ENCODE peak calls at places on chromosome 13, in ten cellular contexts. One of them, this sample, is unnamed.

GRCh38 chr13:93248627-93249047 is 22.0 kb downstream of the GPC6 start:
- DNase-seq in AG08396: no peak
- DNase-seq in NCI-H510A treated with DMSO at 0.1 percent for 48 hours: peak
- DNase-seq in transverse colon: no peak
- DNase-seq in EL: peak
- DNase-seq in ELF-1: peak
- DNase-seq in AG09309: no peak
- DNase-seq in posterior cingulate gyrus: no peak
- DNase-seq in hepatocyte: peak
- DNase-seq in stimulated activated CD4-positive, alpha-beta T cell treated with anti-CD3 and anti-CD28 coated beads, Interleukin-4, amount 100 ng/mL, for 1 hour: no peak
- DNase-seq in this sample: peak

GRCh38 chr13:90402613-90403012 is 944.9 kb upstream of the MIR17HG start:
- DNase-seq in EL: no peak
- DNase-seq in AG08396: no peak
- DNase-seq in posterior cingulate gyrus: no peak
- DNase-seq in AG09309: no peak
- DNase-seq in hepatocyte: no peak
- DNase-seq in transverse colon: no peak
- DNase-seq in NCI-H510A treated with DMSO at 0.1 percent for 48 hours: no peak
- DNase-seq in stimulated activated CD4-positive, alpha-beta T cell treated with anti-CD3 and anti-CD28 coated beads, Interleukin-4, amount 100 ng/mL, for 1 hour: no peak
- DNase-seq in ELF-1: no peak
- DNase-seq in this sample: no peak

GRCh38 chr13:78958019-78958418 is 299.1 kb upstream of the OBI1 start:
- DNase-seq in NCI-H510A treated with DMSO at 0.1 percent for 48 hours: no peak
- DNase-seq in ELF-1: no peak
- DNase-seq in stimulated activated CD4-positive, alpha-beta T cell treated with anti-CD3 and anti-CD28 coated beads, Interleukin-4, amount 100 ng/mL, for 1 hour: no peak
- DNase-seq in EL: no peak
- DNase-seq in hepatocyte: peak
- DNase-seq in posterior cingulate gyrus: no peak
- DNase-seq in transverse colon: no peak
- DNase-seq in AG09309: no peak
- DNase-seq in AG08396: no peak
- DNase-seq in this sample: no peak

GRCh38 chr13:89066868-89067466 is 1395.8 kb downstream of the SLITRK5 start:
- DNase-seq in ELF-1: peak
- DNase-seq in stimulated activated CD4-positive, alpha-beta T cell treated with anti-CD3 and anti-CD28 coated beads, Interleukin-4, amount 100 ng/mL, for 1 hour: no peak
- DNase-seq in hepatocyte: peak
- DNase-seq in NCI-H510A treated with DMSO at 0.1 percent for 48 hours: peak
- DNase-seq in posterior cingulate gyrus: no peak
- DNase-seq in EL: no peak
- DNase-seq in AG08396: no peak
- DNase-seq in transverse colon: peak
- DNase-seq in AG09309: no peak
- DNase-seq in this sample: no peak

GRCh38 chr13:109746364-109746763 is 40.0 kb downstream of the IRS2 start:
- DNase-seq in AG08396: no peak
- DNase-seq in stimulated activated CD4-positive, alpha-beta T cell treated with anti-CD3 and anti-CD28 coated beads, Interleukin-4, amount 100 ng/mL, for 1 hour: no peak
- DNase-seq in ELF-1: no peak
- DNase-seq in posterior cingulate gyrus: no peak
- DNase-seq in hepatocyte: no peak
- DNase-seq in NCI-H510A treated with DMSO at 0.1 percent for 48 hours: no peak
- DNase-seq in AG09309: no peak
- DNase-seq in transverse colon: no peak
- DNase-seq in EL: no peak
- DNase-seq in this sample: no peak

GRCh38 chr13:41458187-41458938 is 1.0 kb downstream of the RGCC start:
- DNase-seq in AG09309: no peak
- DNase-seq in stimulated activated CD4-positive, alpha-beta T cell treated with anti-CD3 and anti-CD28 coated beads, Interleukin-4, amount 100 ng/mL, for 1 hour: peak
- DNase-seq in ELF-1: peak
- DNase-seq in posterior cingulate gyrus: no peak
- DNase-seq in EL: peak
- DNase-seq in hepatocyte: peak
- DNase-seq in AG08396: peak
- DNase-seq in transverse colon: peak
- DNase-seq in NCI-H510A treated with DMSO at 0.1 percent for 48 hours: no peak
- DNase-seq in this sample: peak

GRCh38 chr13:26710166-26710565 is 50.4 kb downstream of the GPR12 start:
- DNase-seq in transverse colon: no peak
- DNase-seq in ELF-1: peak
- DNase-seq in stimulated activated CD4-positive, alpha-beta T cell treated with anti-CD3 and anti-CD28 coated beads, Interleukin-4, amount 100 ng/mL, for 1 hour: no peak
- DNase-seq in AG08396: no peak
- DNase-seq in hepatocyte: no peak
- DNase-seq in EL: no peak
- DNase-seq in posterior cingulate gyrus: no peak
- DNase-seq in NCI-H510A treated with DMSO at 0.1 percent for 48 hours: no peak
- DNase-seq in AG09309: no peak
- DNase-seq in this sample: no peak

GRCh38 chr13:43487459-43487858 is 299.3 kb downstream of the ENOX1 start:
- DNase-seq in EL: no peak
- DNase-seq in posterior cingulate gyrus: no peak
- DNase-seq in ELF-1: no peak
- DNase-seq in stimulated activated CD4-positive, alpha-beta T cell treated with anti-CD3 and anti-CD28 coated beads, Interleukin-4, amount 100 ng/mL, for 1 hour: no peak
- DNase-seq in transverse colon: no peak
- DNase-seq in NCI-H510A treated with DMSO at 0.1 percent for 48 hours: no peak
- DNase-seq in AG09309: no peak
- DNase-seq in hepatocyte: no peak
- DNase-seq in AG08396: no peak
- DNase-seq in this sample: no peak

GRCh38 chr13:21615427-21615826 is 11.5 kb upstream of the MICU2 start:
- DNase-seq in hepatocyte: no peak
- DNase-seq in EL: no peak
- DNase-seq in AG08396: no peak
- DNase-seq in transverse colon: no peak
- DNase-seq in posterior cingulate gyrus: no peak
- DNase-seq in stimulated activated CD4-positive, alpha-beta T cell treated with anti-CD3 and anti-CD28 coated beads, Interleukin-4, amount 100 ng/mL, for 1 hour: no peak
- DNase-seq in AG09309: no peak
- DNase-seq in NCI-H510A treated with DMSO at 0.1 percent for 48 hours: no peak
- DNase-seq in ELF-1: no peak
- DNase-seq in this sample: peak

GRCh38 chr13:67146523-67147130 is 83.5 kb downstream of the PCDH9 start:
- DNase-seq in EL: no peak
- DNase-seq in posterior cingulate gyrus: no peak
- DNase-seq in stimulated activated CD4-positive, alpha-beta T cell treated with anti-CD3 and anti-CD28 coated beads, Interleukin-4, amount 100 ng/mL, for 1 hour: no peak
- DNase-seq in transverse colon: no peak
- DNase-seq in AG08396: no peak
- DNase-seq in AG09309: no peak
- DNase-seq in NCI-H510A treated with DMSO at 0.1 percent for 48 hours: no peak
- DNase-seq in hepatocyte: no peak
- DNase-seq in ELF-1: no peak
- DNase-seq in this sample: no peak

GRCh38 chr13:111398196-111398595 is 77.8 kb downstream of the TEX29 start:
- DNase-seq in stimulated activated CD4-positive, alpha-beta T cell treated with anti-CD3 and anti-CD28 coated beads, Interleukin-4, amount 100 ng/mL, for 1 hour: no peak
- DNase-seq in EL: no peak
- DNase-seq in transverse colon: no peak
- DNase-seq in posterior cingulate gyrus: no peak
- DNase-seq in NCI-H510A treated with DMSO at 0.1 percent for 48 hours: no peak
- DNase-seq in AG09309: no peak
- DNase-seq in AG08396: no peak
- DNase-seq in ELF-1: no peak
- DNase-seq in hepatocyte: no peak
- DNase-seq in this sample: no peak

GRCh38 chr13:44848956-44849748 is 140.1 kb downstream of the NUFIP1 start:
- DNase-seq in AG09309: no peak
- DNase-seq in EL: no peak
- DNase-seq in hepatocyte: no peak
- DNase-seq in AG08396: no peak
- DNase-seq in transverse colon: no peak
- DNase-seq in posterior cingulate gyrus: no peak
- DNase-seq in ELF-1: no peak
- DNase-seq in NCI-H510A treated with DMSO at 0.1 percent for 48 hours: no peak
- DNase-seq in stimulated activated CD4-positive, alpha-beta T cell treated with anti-CD3 and anti-CD28 coated beads, Interleukin-4, amount 100 ng/mL, for 1 hour: no peak
- DNase-seq in this sample: no peak

GRCh38 chr13:22201395-22201794 is 530.5 kb downstream of the FGF9 start:
- DNase-seq in AG08396: no peak
- DNase-seq in ELF-1: no peak
- DNase-seq in EL: no peak
- DNase-seq in hepatocyte: no peak
- DNase-seq in posterior cingulate gyrus: no peak
- DNase-seq in transverse colon: no peak
- DNase-seq in stimulated activated CD4-positive, alpha-beta T cell treated with anti-CD3 and anti-CD28 coated beads, Interleukin-4, amount 100 ng/mL, for 1 hour: no peak
- DNase-seq in NCI-H510A treated with DMSO at 0.1 percent for 48 hours: no peak
- DNase-seq in AG09309: no peak
- DNase-seq in this sample: no peak

GRCh38 chr13:85379433-85379832 is 419.8 kb downstream of the SLITRK6 start:
- DNase-seq in AG09309: no peak
- DNase-seq in hepatocyte: no peak
- DNase-seq in AG08396: no peak
- DNase-seq in NCI-H510A treated with DMSO at 0.1 percent for 48 hours: no peak
- DNase-seq in ELF-1: no peak
- DNase-seq in posterior cingulate gyrus: no peak
- DNase-seq in EL: peak
- DNase-seq in stimulated activated CD4-positive, alpha-beta T cell treated with anti-CD3 and anti-CD28 coated beads, Interleukin-4, amount 100 ng/mL, for 1 hour: no peak
- DNase-seq in transverse colon: no peak
- DNase-seq in this sample: no peak

GRCh38 chr13:113398963-113399754 is 35.2 kb upstream of the GRTP1 start:
- DNase-seq in transverse colon: no peak
- DNase-seq in hepatocyte: no peak
- DNase-seq in NCI-H510A treated with DMSO at 0.1 percent for 48 hours: no peak
- DNase-seq in posterior cingulate gyrus: no peak
- DNase-seq in AG09309: peak
- DNase-seq in EL: no peak
- DNase-seq in stimulated activated CD4-positive, alpha-beta T cell treated with anti-CD3 and anti-CD28 coated beads, Interleukin-4, amount 100 ng/mL, for 1 hour: no peak
- DNase-seq in AG08396: peak
- DNase-seq in ELF-1: peak
- DNase-seq in this sample: no peak

GRCh38 chr13:42255854-42256253 is 16.1 kb upstream of the AKAP11 start:
- DNase-seq in EL: no peak
- DNase-seq in AG09309: no peak
- DNase-seq in transverse colon: no peak
- DNase-seq in posterior cingulate gyrus: no peak
- DNase-seq in stimulated activated CD4-positive, alpha-beta T cell treated with anti-CD3 and anti-CD28 coated beads, Interleukin-4, amount 100 ng/mL, for 1 hour: no peak
- DNase-seq in ELF-1: no peak
- DNase-seq in AG08396: no peak
- DNase-seq in NCI-H510A treated with DMSO at 0.1 percent for 48 hours: no peak
- DNase-seq in hepatocyte: no peak
- DNase-seq in this sample: no peak

GRCh38 chr13:112182831-112183543 is 116.0 kb downstream of the SOX1 start:
- DNase-seq in AG08396: no peak
- DNase-seq in NCI-H510A treated with DMSO at 0.1 percent for 48 hours: no peak
- DNase-seq in EL: no peak
- DNase-seq in stimulated activated CD4-positive, alpha-beta T cell treated with anti-CD3 and anti-CD28 coated beads, Interleukin-4, amount 100 ng/mL, for 1 hour: no peak
- DNase-seq in AG09309: no peak
- DNase-seq in posterior cingulate gyrus: no peak
- DNase-seq in hepatocyte: peak
- DNase-seq in ELF-1: no peak
- DNase-seq in transverse colon: no peak
- DNase-seq in this sample: no peak

GRCh38 chr13:93818345-93818744 is 591.7 kb downstream of the GPC6 start:
- DNase-seq in transverse colon: no peak
- DNase-seq in posterior cingulate gyrus: no peak
- DNase-seq in AG08396: no peak
- DNase-seq in ELF-1: no peak
- DNase-seq in NCI-H510A treated with DMSO at 0.1 percent for 48 hours: no peak
- DNase-seq in hepatocyte: no peak
- DNase-seq in EL: no peak
- DNase-seq in stimulated activated CD4-positive, alpha-beta T cell treated with anti-CD3 and anti-CD28 coated beads, Interleukin-4, amount 100 ng/mL, for 1 hour: no peak
- DNase-seq in AG09309: no peak
- DNase-seq in this sample: no peak

GRCh38 chr13:105665284-105665683 is 870.2 kb downstream of the EFNB2 start:
- DNase-seq in AG09309: peak
- DNase-seq in transverse colon: no peak
- DNase-seq in hepatocyte: no peak
- DNase-seq in stimulated activated CD4-positive, alpha-beta T cell treated with anti-CD3 and anti-CD28 coated beads, Interleukin-4, amount 100 ng/mL, for 1 hour: no peak
- DNase-seq in ELF-1: no peak
- DNase-seq in AG08396: no peak
- DNase-seq in EL: peak
- DNase-seq in NCI-H510A treated with DMSO at 0.1 percent for 48 hours: no peak
- DNase-seq in posterior cingulate gyrus: no peak
- DNase-seq in this sample: no peak

GRCh38 chr13:20191311-20191901 is 1.3 kb downstream of the GJB2 start:
- DNase-seq in NCI-H510A treated with DMSO at 0.1 percent for 48 hours: no peak
- DNase-seq in AG08396: no peak
- DNase-seq in posterior cingulate gyrus: no peak
- DNase-seq in EL: no peak
- DNase-seq in transverse colon: peak
- DNase-seq in ELF-1: no peak
- DNase-seq in stimulated activated CD4-positive, alpha-beta T cell treated with anti-CD3 and anti-CD28 coated beads, Interleukin-4, amount 100 ng/mL, for 1 hour: no peak
- DNase-seq in hepatocyte: no peak
- DNase-seq in AG09309: no peak
- DNase-seq in this sample: no peak

This sample was measured in K562.